ENCODE peak calls at places on chromosomes 5 and 9, in six cellular contexts. O, D, E, G, A and V are unnamed samples.

GRCh38 chr5:103472820-103473219 is 89.8 kb downstream of the NUDT12 start:
- DNase-seq in O (peak; percentile 25), D (peak; percentile 77), G (peak; percentile 76), E (no peak), A (no peak), V (no peak)

GRCh38 chr5:1319436-1320343 is 24.8 kb upstream of the TERT start:
- DNase-seq in A (no peak), G (no peak), O (no peak), E (peak; percentile 85), D (no peak), V (no peak)

GRCh38 chr5:178130576-178131445 is at the start of gene RMND5B:
- DNase-seq in D (peak; percentile 75), O (peak; percentile 70), G (peak; percentile 53), E (peak; percentile 88), A (peak; percentile 49), V (no peak)

GRCh38 chr5:84715087-84715486 is 330.4 kb upstream of the EDIL3 start:
- DNase-seq in D (peak; percentile 36), G (no peak), A (no peak), E (no peak), O (no peak), V (no peak)

GRCh38 chr9:74007833-74008232 is 489.3 kb upstream of the RORB start:
- DNase-seq in G (no peak), O (no peak), D (no peak), E (no peak), A (no peak), V (no peak)

GRCh38 chr5:139659673-139660072 is 11.5 kb downstream of the CXXC5 start:
- DNase-seq in O (no peak), D (no peak), E (no peak), A (no peak), G (no peak), V (no peak)

GRCh38 chr9:79287881-79288280 is 283.9 kb upstream of the TLE4 start:
- DNase-seq in O (no peak), E (no peak), A (no peak), G (peak; percentile 37), D (no peak), V (no peak)

GRCh38 chr5:23977996-23978395 is 470.6 kb downstream of the PRDM9 start:
- DNase-seq in O (peak; percentile 25), D (no peak), G (no peak), E (no peak), A (no peak), V (no peak)

GRCh38 chr9:103804077-103804735 is 289.9 kb upstream of the SMC2 start:
- DNase-seq in O (no peak), D (peak; percentile 57), E (no peak), A (no peak), G (peak; percentile 29), V (peak; percentile 77)

GRCh38 chr5:158875272-158875679 is 224.4 kb downstream of the EBF1 start:
- DNase-seq in A (no peak), O (no peak), E (no peak), D (peak; percentile 38), G (no peak), V (no peak)

GRCh38 chr5:83256091-83256775 is 178.9 kb downstream of the XRCC4 start:
- DNase-seq in A (no peak), O (no peak), E (no peak), D (no peak), G (peak; percentile 21), V (no peak)

GRCh38 chr9:114327749-114328148 is 1.9 kb upstream of the ORM2 start:
- DNase-seq in E (no peak), D (no peak), A (no peak), O (no peak), G (no peak), V (no peak)

GRCh38 chr5:122937914-122938313 is 92.5 kb downstream of the SNX24 start:
- DNase-seq in E (no peak), G (no peak), O (no peak), A (no peak), D (no peak), V (no peak)

GRCh38 chr9:35904966-35905781 is 828 bp upstream of the HRCT1 start:
- DNase-seq in A (peak; percentile 47), E (no peak), D (peak; percentile 84), O (no peak), G (peak; percentile 51), V (no peak)

GRCh38 chr9:84793251-84793650 is 123.7 kb downstream of the NTRK2 start:
- DNase-seq in G (peak; percentile 49), O (no peak), A (no peak), E (no peak), D (peak; percentile 15), V (no peak)

GRCh38 chr5:93583799-93584530 is 943 bp downstream of the NR2F1 start:
- DNase-seq in G (no peak), O (peak; percentile 32), E (peak; percentile 50), A (no peak), D (peak; percentile 56), V (no peak)

GRCh38 chr9:98860871-98861293 is 53.4 kb downstream of the GALNT12 start:
- DNase-seq in A (peak; percentile 80), O (no peak), D (peak; percentile 92), G (peak; percentile 74), E (peak; percentile 7), V (peak; percentile 52)

GRCh38 chr5:33270671-33271070 is 170.1 kb upstream of the TARS1 start:
- DNase-seq in A (no peak), O (no peak), G (no peak), E (no peak), D (no peak), V (no peak)

GRCh38 chr5:6748142-6748541 is 34.9 kb downstream of the TENT4A start:
- DNase-seq in A (no peak), D (no peak), G (no peak), O (no peak), E (no peak), V (no peak)

GRCh38 chr5:149938272-149938671 is 6.3 kb downstream of the PDE6A start:
- DNase-seq in G (peak; percentile 68), A (no peak), E (no peak), O (no peak), D (peak; percentile 98), V (no peak)

GRCh38 chr9:17907780-17908513 is 329.1 kb downstream of the SH3GL2 start:
- DNase-seq in O (no peak), A (no peak), D (no peak), G (no peak), E (no peak), V (no peak)

GRCh38 chr5:92864591-92864990 is 716.4 kb downstream of the NR2F1-AS1 start:
- DNase-seq in D (no peak), O (no peak), A (no peak), E (no peak), G (no peak), V (no peak)

GRCh38 chr5:170278611-170279500 is 18.7 kb downstream of the LCP2 start:
- DNase-seq in E (no peak), D (peak; percentile 63), G (no peak), A (no peak), O (no peak), V (no peak)

GRCh38 chr5:96868603-96869371 is 7.5 kb upstream of the ERAP2 start:
- DNase-seq in O (peak; percentile 62), D (peak; percentile 65), A (peak; percentile 49), G (peak; percentile 62), E (peak; percentile 43), V (no peak)

GRCh38 chr5:57989378-57989777 is 470.5 kb downstream of the PLK2 start:
- DNase-seq in G (peak; percentile 45), D (peak; percentile 87), O (no peak), A (no peak), E (no peak), V (no peak)

GRCh38 chr5:69369369-69370121 is at the start of the genes AK6, RAD17 and TAF9:
- DNase-seq in E (peak; percentile 86), G (peak; percentile 82), D (peak; percentile 88), A (peak; percentile 81), O (peak; percentile 86), V (peak; percentile 55)

GRCh38 chr9:35718726-35719511 is 13.1 kb downstream of the TLN1 start:
- DNase-seq in G (no peak), O (no peak), D (no peak), A (no peak), E (no peak), V (no peak)

GRCh38 chr9:130320697-130321080 is 55.1 kb downstream of the HMCN2 start:
- DNase-seq in E (no peak), G (no peak), D (no peak), A (no peak), O (peak; percentile 8), V (no peak)